ENCODE peak calls at places on chromosomes 3 and 15, in seven cellular contexts. X is body of pancreas; M is transverse colon; S is brain microvascular endothelial cell; U is pancreas; I is CD8-positive, alpha-beta T cell; W is fibroblast of the aortic adventitia. C is an unnamed sample.

GRCh38 chr3:53109822-53110771 is 20.1 kb downstream of the RFT1 start:
- DNase-seq in X (peak), M (peak), S (peak), U (no peak), I (peak), W (peak), C (no peak)

GRCh38 chr3:105798381-105798934 is 70.4 kb downstream of the CBLB start:
- DNase-seq in X (no peak), M (no peak), S (no peak), U (no peak), I (no peak), W (no peak), C (no peak)

GRCh38 chr15:69662668-69663000 is 210.0 kb downstream of the RPLP1 start:
- DNase-seq in X (no peak), M (no peak), S (no peak), U (no peak), I (no peak), W (no peak), C (no peak)

GRCh38 chr3:5264896-5265770 is 77.6 kb downstream of the EDEM1 start:
- DNase-seq in X (no peak), M (no peak), S (no peak), U (no peak), I (no peak), W (no peak), C (no peak)

GRCh38 chr3:100496711-100497261 is 4.4 kb downstream of the TMEM45A start:
- DNase-seq in X (no peak), M (no peak), S (peak), U (no peak), I (no peak), W (peak), C (no peak)

GRCh38 chr3:100779475-100779874 is 70.2 kb downstream of the TFG start:
- DNase-seq in X (no peak), M (no peak), S (no peak), U (no peak), I (no peak), W (no peak), C (no peak)

GRCh38 chr15:72864681-72865080 is 81.1 kb upstream of the ADPGK start:
- DNase-seq in X (no peak), M (no peak), S (no peak), U (no peak), I (no peak), W (no peak), C (no peak)

GRCh38 chr3:81872566-81872965 is 111.1 kb upstream of the GBE1 start:
- DNase-seq in X (no peak), M (no peak), S (no peak), U (no peak), I (no peak), W (no peak), C (no peak)

GRCh38 chr3:177448987-177449975 is 252.0 kb upstream of the TBL1XR1 start:
- DNase-seq in X (no peak), M (no peak), S (peak), U (no peak), I (no peak), W (peak), C (no peak)

GRCh38 chr3:183265157-183265642 is 12.1 kb downstream of the B3GNT5 start:
- DNase-seq in X (peak), M (no peak), S (peak), U (no peak), I (no peak), W (no peak), C (no peak)

GRCh38 chr3:66822059-66823009 is 175.8 kb upstream of the KBTBD8 start:
- DNase-seq in X (peak), M (peak), S (peak), U (peak), I (peak), W (peak), C (no peak)

GRCh38 chr15:78438595-78439285 is 724 bp downstream of the IREB2 start:
- DNase-seq in X (no peak), M (no peak), S (peak), U (no peak), I (no peak), W (peak), C (peak)

GRCh38 chr3:62368705-62369475 is 4.5 kb downstream of the FEZF2 start:
- DNase-seq in X (no peak), M (no peak), S (no peak), U (no peak), I (no peak), W (no peak), C (no peak)

GRCh38 chr3:171565671-171566070 is 105.5 kb upstream of the TNIK start:
- DNase-seq in X (no peak), M (no peak), S (peak), U (no peak), I (no peak), W (peak), C (no peak)

GRCh38 chr15:90266061-90266431 is 574 bp downstream of the NGRN start:
- DNase-seq in X (no peak), M (peak), S (peak), U (no peak), I (peak), W (peak), C (peak)

GRCh38 chr3:65344444-65344843 is 656.6 kb upstream of the ADAMTS9 start:
- DNase-seq in X (no peak), M (no peak), S (no peak), U (no peak), I (no peak), W (no peak), C (no peak)

GRCh38 chr3:174199696-174200095 is 659.4 kb upstream of the NAALADL2 start:
- DNase-seq in X (no peak), M (no peak), S (no peak), U (no peak), I (no peak), W (no peak), C (no peak)

GRCh38 chr3:155282416-155283091 is 10.9 kb downstream of the STRIT1 start:
- DNase-seq in X (no peak), M (no peak), S (peak), U (no peak), I (no peak), W (peak), C (no peak)

GRCh38 chr3:156726456-156726855 is 52.1 kb downstream of the TIPARP start:
- DNase-seq in X (no peak), M (no peak), S (no peak), U (no peak), I (no peak), W (no peak), C (no peak)

GRCh38 chr3:13077431-13078157 is 4.4 kb upstream of the IQSEC1 start:
- DNase-seq in X (peak), M (no peak), S (no peak), U (peak), I (no peak), W (peak), C (peak)

GRCh38 chr3:99473321-99473751 is 165.1 kb upstream of the COL8A1 start:
- DNase-seq in X (no peak), M (no peak), S (peak), U (no peak), I (no peak), W (no peak), C (no peak)

GRCh38 chr15:98806275-98806895 is 158.0 kb downstream of the IGF1R start:
- DNase-seq in X (no peak), M (no peak), S (no peak), U (no peak), I (no peak), W (no peak), C (no peak)

GRCh38 chr3:195082811-195083210 is 188.1 kb downstream of the XXYLT1 start:
- DNase-seq in X (no peak), M (no peak), S (no peak), U (no peak), I (no peak), W (no peak), C (peak)

GRCh38 chr3:175898194-175898593 is 1039.1 kb downstream of the NAALADL2 start:
- DNase-seq in X (no peak), M (no peak), S (no peak), U (no peak), I (no peak), W (no peak), C (no peak)

GRCh38 chr3:106824856-106825255 is 552.4 kb upstream of the CCDC54 start:
- DNase-seq in X (no peak), M (no peak), S (peak), U (no peak), I (no peak), W (peak), C (no peak)

GRCh38 chr3:37183375-37183831 is 9.0 kb upstream of the LRRFIP2 start:
- DNase-seq in X (no peak), M (no peak), S (peak), U (no peak), I (no peak), W (peak), C (no peak)

GRCh38 chr3:107790612-107791011 is 267.9 kb downstream of the BBX start:
- DNase-seq in X (no peak), M (no peak), S (no peak), U (no peak), I (no peak), W (no peak), C (no peak)

GRCh38 chr3:30611613-30612421 is 5.4 kb downstream of the TGFBR2 start:
- DNase-seq in X (no peak), M (no peak), S (peak), U (no peak), I (no peak), W (peak), C (no peak)

GRCh38 chr15:49238342-49238741 is 68.3 kb downstream of the GALK2 start:
- DNase-seq in X (no peak), M (no peak), S (no peak), U (no peak), I (no peak), W (peak), C (no peak)

GRCh38 chr3:153219147-153219546 is 57.1 kb downstream of the RAP2B start:
- DNase-seq in X (no peak), M (no peak), S (no peak), U (no peak), I (no peak), W (peak), C (no peak)

GRCh38 chr3:52225452-52226228 is at the start of gene TLR9:
- DNase-seq in X (no peak), M (peak), S (no peak), U (no peak), I (no peak), W (no peak), C (no peak)

GRCh38 chr3:51375136-51375535 is 10.0 kb upstream of the MANF start:
- DNase-seq in X (no peak), M (no peak), S (no peak), U (no peak), I (no peak), W (no peak), C (no peak)

GRCh38 chr3:159637895-159638542 is 350.6 kb upstream of the IL12A start:
- DNase-seq in X (no peak), M (no peak), S (no peak), U (no peak), I (no peak), W (peak), C (no peak)

GRCh38 chr3:89038864-89039263 is 68.6 kb upstream of the EPHA3 start:
- DNase-seq in X (no peak), M (no peak), S (no peak), U (no peak), I (no peak), W (no peak), C (no peak)

GRCh38 chr3:111712294-111713180 is 117.4 kb upstream of the ZBED2 start:
- DNase-seq in X (no peak), M (no peak), S (no peak), U (no peak), I (peak), W (peak), C (no peak)

GRCh38 chr3:126969586-126969985 is 13.3 kb upstream of the PLXNA1 start:
- DNase-seq in X (no peak), M (no peak), S (peak), U (no peak), I (no peak), W (peak), C (no peak)

GRCh38 chr15:77797270-77797669 is 164.6 kb upstream of the LINGO1 start:
- DNase-seq in X (no peak), M (peak), S (no peak), U (no peak), I (no peak), W (no peak), C (no peak)

GRCh38 chr15:94670436-94671034 is 439.2 kb downstream of the MCTP2 start:
- DNase-seq in X (no peak), M (no peak), S (peak), U (no peak), I (no peak), W (peak), C (no peak)

DNA sequence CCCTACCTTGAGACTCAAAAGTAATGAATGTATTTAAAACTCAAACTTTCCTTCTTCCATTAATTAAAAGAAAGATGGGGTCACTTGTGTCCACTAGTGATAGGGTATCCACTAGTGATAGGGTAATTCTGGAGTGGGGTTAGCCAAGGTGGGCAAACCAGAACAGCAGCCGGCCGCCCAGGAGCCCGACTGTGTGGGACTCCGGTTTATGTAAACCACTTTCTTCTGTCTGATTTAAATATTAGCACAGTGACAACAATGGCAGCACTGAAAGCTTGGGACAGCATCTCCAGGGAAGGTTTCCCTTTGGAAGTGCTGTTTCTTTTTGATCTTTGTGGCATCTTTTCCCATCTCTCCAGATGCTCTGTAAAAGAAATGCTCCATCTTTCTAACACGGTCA is 722 bp downstream of the MYZAP start:
- DNase-seq in X (no peak), M (no peak), S (no peak), U (no peak), I (no peak), W (no peak), C (no peak)
- H3K4me3 ChIP-seq in X (peak), M (no peak), S (no peak), U (peak), I (no peak), W (no peak), C (peak)

GRCh38 chr3:185555101-185555501 is 2.7 kb upstream of the LIPH start:
- DNase-seq in X (no peak), M (peak), S (peak), U (no peak), I (no peak), W (no peak), C (no peak)

GRCh38 chr3:185549111-185549510 is 3.3 kb downstream of the LIPH start:
- DNase-seq in X (peak), M (no peak), S (peak), U (peak), I (no peak), W (peak), C (no peak)

GRCh38 chr3:185555948-185556347 is 3.6 kb upstream of the LIPH start:
- DNase-seq in X (no peak), M (no peak), S (no peak), U (no peak), I (no peak), W (no peak), C (no peak)

GRCh38 chr3:185549651-185550111 is 2.7 kb downstream of the LIPH start:
- DNase-seq in X (no peak), M (no peak), S (no peak), U (no peak), I (no peak), W (peak), C (no peak)

DNA sequence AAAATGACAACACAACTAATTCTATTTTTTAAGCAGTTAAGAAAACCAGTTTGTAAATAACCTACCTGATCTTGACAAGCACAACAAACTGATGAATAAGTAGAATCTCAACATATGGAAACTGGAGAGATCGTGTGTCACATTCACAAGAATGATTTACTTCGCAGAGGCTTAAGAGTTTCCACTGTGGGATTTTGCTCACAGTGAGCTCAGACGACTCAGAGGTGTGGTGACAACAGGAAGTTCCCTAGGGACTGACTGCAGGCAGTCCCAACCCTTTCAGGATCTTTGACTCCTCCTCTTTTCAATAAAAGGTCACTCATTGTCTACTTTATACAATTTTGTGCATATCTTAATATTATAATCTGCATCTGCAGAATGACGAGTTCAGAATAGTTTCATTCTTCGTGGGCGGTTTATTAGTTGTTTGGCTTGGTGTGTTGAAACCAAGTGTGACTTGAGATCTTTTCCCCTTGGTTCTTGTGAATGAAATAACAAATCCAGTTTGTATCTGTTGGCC is at the start of gene LIPH:
- DNase-seq in X (peak), M (peak), S (peak), U (no peak), I (no peak), W (peak), C (no peak)
- H3K4me3 ChIP-seq in X (peak), M (no peak), S (no peak), U (peak), I (no peak), W (no peak), C (no peak)

GRCh38 chr15:80550219-80550909 is 144.7 kb upstream of the ABHD17C start:
- DNase-seq in X (no peak), M (no peak), S (peak), U (no peak), I (no peak), W (peak), C (no peak)
- H3K4me3 ChIP-seq in X (no peak), M (no peak), S (peak), U (no peak), I (no peak), W (peak), C (no peak)

GRCh38 chr15:37096878-37097568 is 3.3 kb downstream of the MEIS2 start:
- DNase-seq in X (no peak), M (no peak), S (no peak), U (no peak), I (no peak), W (peak), C (no peak)
- H3K4me3 ChIP-seq in X (no peak), M (peak), S (peak), U (peak), I (no peak), W (peak), C (peak)

GRCh38 chr3:32835049-32835371 is 17.2 kb downstream of the TRIM71 start:
- DNase-seq in X (no peak), M (no peak), S (no peak), U (no peak), I (no peak), W (no peak), C (no peak)
- H3K4me3 ChIP-seq in X (no peak), M (no peak), S (no peak), U (no peak), I (no peak), W (no peak), C (no peak)

DNA sequence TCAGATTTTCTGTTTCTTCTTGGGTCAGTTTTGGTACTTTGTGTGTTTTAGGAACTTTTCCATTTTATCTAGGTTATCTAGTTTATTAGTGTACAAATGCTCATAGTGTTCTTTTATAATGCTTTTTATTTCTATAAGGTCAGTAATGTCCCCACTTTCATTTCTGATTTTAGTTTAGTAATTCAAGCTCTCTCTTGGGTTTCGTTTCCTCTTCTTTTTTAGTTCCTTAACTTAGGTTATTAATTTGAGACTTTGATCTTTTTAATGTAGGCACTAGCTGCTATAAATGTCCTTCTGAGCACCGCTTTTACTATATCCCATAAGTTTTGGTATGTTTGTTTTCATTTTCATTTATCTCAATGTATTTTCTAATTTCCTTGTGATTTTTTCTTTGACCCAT is 27.0 kb upstream of the CD200R1L start:
- DNase-seq in X (no peak), M (no peak), S (no peak), U (no peak), I (no peak), W (no peak), C (no peak)
- H3K4me3 ChIP-seq in X (no peak), M (no peak), S (no peak), U (no peak), I (no peak), W (no peak), C (no peak)

GRCh38 chr3:192496951-192497350 is 230.4 kb downstream of the FGF12 start:
- DNase-seq in X (no peak), M (no peak), S (no peak), U (no peak), I (no peak), W (no peak), C (no peak)

GRCh38 chr3:192489579-192489978 is 237.8 kb downstream of the FGF12 start:
- DNase-seq in X (no peak), M (no peak), S (no peak), U (no peak), I (no peak), W (no peak), C (no peak)

GRCh38 chr3:192490720-192491119 is 236.6 kb downstream of the FGF12 start:
- DNase-seq in X (no peak), M (no peak), S (no peak), U (no peak), I (no peak), W (no peak), C (no peak)

GRCh38 chr3:192494176-192494575 is 233.2 kb downstream of the FGF12 start:
- DNase-seq in X (no peak), M (no peak), S (no peak), U (no peak), I (no peak), W (peak), C (no peak)
- H3K4me3 ChIP-seq in X (no peak), M (no peak), S (no peak), U (no peak), I (no peak), W (no peak), C (no peak)

GRCh38 chr15:92932946-92933649 is 33.0 kb downstream of the CHD2 start:
- DNase-seq in X (no peak), M (no peak), S (no peak), U (no peak), I (no peak), W (no peak), C (no peak)
- H3K4me3 ChIP-seq in X (no peak), M (no peak), S (no peak), U (no peak), I (no peak), W (no peak), C (no peak)

C was measured in dorsolateral prefrontal cortex.